ENCODE peak calls at places on chromosomes 4 and X, in ten cellular contexts. H is activated CD4-positive, alpha-beta T cell treated with anti-CD3 and anti-CD28 coated beads, Interleukin-2, amount 50 U/mL, for 48 hours; G is renal cortical epithelial cell; T is memory B cell; Z is H9; E is suprapubic skin; D is psoas muscle; Y is NK-92 treated with Interleukin-12 subunit alpha and Interleukin-12 subunit beta, amount 100 ng/mL, for 24 hours; S is T-helper 1 cell; J is K562. O is an unnamed sample.

GRCh38 chrX:133575501-133575900 is 160.2 kb upstream of the GPC4 start:
- DNase-seq in H (no peak), G (no peak), T (no peak), Z (no peak), E (no peak), D (no peak), Y (no peak), S (no peak), J (no peak), O (no peak)

GRCh38 chrX:51837451-51837850 is 56.0 kb upstream of the MAGED1 start:
- DNase-seq in H (no peak), G (no peak), T (no peak), Z (no peak), E (no peak), D (no peak), Y (no peak), S (no peak), J (no peak), O (no peak)

GRCh38 chr4:1172971-1173757 is 781 bp upstream of the SPON2 start:
- DNase-seq in H (no peak), G (peak), T (no peak), Z (peak), E (no peak), D (peak), Y (no peak), S (no peak), J (no peak), O (no peak)

GRCh38 chr4:182536221-182536620 is 293.0 kb downstream of the TENM3 start:
- DNase-seq in H (no peak), G (no peak), T (no peak), Z (no peak), E (no peak), D (no peak), Y (no peak), S (no peak), J (no peak), O (no peak)

GRCh38 chr4:139814285-139815015 is 148.8 kb downstream of the MGST2 start:
- DNase-seq in H (no peak), G (peak), T (no peak), Z (no peak), E (no peak), D (no peak), Y (no peak), S (no peak), J (no peak), O (no peak)

GRCh38 chrX:6778547-6779231 is 243.8 kb upstream of the VCX3A start:
- DNase-seq in H (no peak), G (peak), T (no peak), Z (peak), E (no peak), D (no peak), Y (no peak), S (no peak), J (no peak), O (peak)

GRCh38 chr4:24015782-24016181 is 125.9 kb upstream of the PPARGC1A start:
- DNase-seq in H (no peak), G (no peak), T (no peak), Z (no peak), E (no peak), D (no peak), Y (no peak), S (no peak), J (no peak), O (no peak)

GRCh38 chrX:153317996-153318722 is 3.4 kb downstream of the PNMA6F start:
- DNase-seq in H (no peak), G (no peak), T (no peak), Z (no peak), E (no peak), D (no peak), Y (no peak), S (no peak), J (no peak), O (no peak)

GRCh38 chrX:36909584-36909983 is 98.6 kb upstream of the FAM47C start:
- DNase-seq in H (no peak), G (peak), T (no peak), Z (no peak), E (no peak), D (no peak), Y (no peak), S (no peak), J (no peak), O (no peak)

GRCh38 chr4:128287159-128287870 is at the start of gene PGRMC2:
- DNase-seq in H (no peak), G (no peak), T (peak), Z (peak), E (peak), D (no peak), Y (peak), S (peak), J (peak), O (no peak)

GRCh38 chrX:97556359-97556758 is 672.7 kb downstream of the RPA4 start:
- DNase-seq in H (no peak), G (no peak), T (no peak), Z (no peak), E (no peak), D (no peak), Y (no peak), S (no peak), J (no peak), O (no peak)

GRCh38 chr4:2354760-2355159 is 63.7 kb downstream of the ZFYVE28 start:
- DNase-seq in H (no peak), G (no peak), T (no peak), Z (no peak), E (no peak), D (no peak), Y (no peak), S (no peak), J (no peak), O (no peak)

GRCh38 chr4:88791274-88791673 is 93.6 kb upstream of the NAP1L5 start:
- DNase-seq in H (no peak), G (peak), T (no peak), Z (no peak), E (no peak), D (no peak), Y (no peak), S (peak), J (peak), O (no peak)

GRCh38 chr4:143700420-143701352 is at the start of gene FREM3:
- DNase-seq in H (no peak), G (no peak), T (no peak), Z (peak), E (no peak), D (no peak), Y (no peak), S (no peak), J (no peak), O (peak)

GRCh38 chr4:150080335-150080734 is 2.1 kb downstream of the DCLK2 start:
- DNase-seq in H (no peak), G (no peak), T (no peak), Z (no peak), E (no peak), D (no peak), Y (no peak), S (no peak), J (no peak), O (no peak)

GRCh38 chr4:156638925-156639605 is 332.5 kb downstream of the PDGFC start:
- DNase-seq in H (no peak), G (no peak), T (no peak), Z (no peak), E (no peak), D (no peak), Y (no peak), S (no peak), J (no peak), O (no peak)

GRCh38 chr4:187380181-187380581 is 615.4 kb upstream of the ZFP42 start:
- DNase-seq in H (no peak), G (peak), T (no peak), Z (peak), E (no peak), D (no peak), Y (no peak), S (no peak), J (peak), O (no peak)

GRCh38 chrX:71622347-71623104 is 4.2 kb upstream of the CXCR3 start:
- DNase-seq in H (peak), G (no peak), T (peak), Z (peak), E (peak), D (peak), Y (peak), S (peak), J (peak), O (peak)

GRCh38 chr4:98611649-98612317 is 46.6 kb downstream of the TSPAN5 start:
- DNase-seq in H (no peak), G (no peak), T (no peak), Z (no peak), E (no peak), D (no peak), Y (no peak), S (no peak), J (no peak), O (no peak)

GRCh38 chr4:8103991-8104390 is 54.6 kb downstream of the ABLIM2 start:
- DNase-seq in H (no peak), G (no peak), T (no peak), Z (no peak), E (no peak), D (no peak), Y (no peak), S (no peak), J (no peak), O (no peak)

GRCh38 chrX:107773906-107774435 is 1.6 kb downstream of the TSC22D3 start:
- DNase-seq in H (no peak), G (no peak), T (no peak), Z (no peak), E (no peak), D (no peak), Y (no peak), S (no peak), J (no peak), O (no peak)

GRCh38 chr4:61273237-61273636 is 73.1 kb downstream of the ADGRL3 start:
- DNase-seq in H (no peak), G (no peak), T (no peak), Z (no peak), E (no peak), D (no peak), Y (no peak), S (no peak), J (no peak), O (no peak)

GRCh38 chrX:17737707-17738001 is 361 bp downstream of the SCML1 start:
- DNase-seq in H (peak), G (no peak), T (no peak), Z (no peak), E (no peak), D (no peak), Y (no peak), S (no peak), J (no peak), O (peak)

GRCh38 chrX:151789179-151789800 is 54.7 kb downstream of the CNGA2 start:
- DNase-seq in H (no peak), G (peak), T (no peak), Z (no peak), E (peak), D (peak), Y (no peak), S (no peak), J (peak), O (no peak)

GRCh38 chrX:45696762-45697161 is 496.1 kb upstream of the DIPK2B start:
- DNase-seq in H (no peak), G (no peak), T (no peak), Z (no peak), E (no peak), D (no peak), Y (no peak), S (no peak), J (no peak), O (no peak)

GRCh38 chr4:91729851-91730250 is 573.9 kb upstream of the GRID2 start:
- DNase-seq in H (no peak), G (no peak), T (no peak), Z (no peak), E (no peak), D (no peak), Y (no peak), S (no peak), J (no peak), O (no peak)

O was measured in nephron progenitor cell.